ENCODE peak calls at places on chromosomes 4 and X, in five cellular contexts. L is A549, S is IMR-90, T is K562, V is HepG2. Q is an unnamed sample.

GRCh38 chr4:76199664-76200211 is 13.9 kb downstream of the SCARB2 start:
- DNase-seq in L (no peak), S (peak; percentile 31), T (no peak), V (no peak), Q (peak; percentile 81)

GRCh38 chrX:119763175-119763574 is 4.8 kb downstream of the SOWAHD start:
- DNase-seq in L (no peak), S (peak; percentile 77), T (no peak), V (no peak), Q (no peak)

GRCh38 chrX:32896132-32896531 is 315.2 kb downstream of the DMD start:
- DNase-seq in L (no peak), S (no peak), T (no peak), V (no peak), Q (no peak)

GRCh38 chrX:129663171-129663570 is 8.4 kb upstream of the APLN start:
- DNase-seq in L (no peak), S (peak; percentile 28), T (no peak), V (no peak), Q (no peak)

GRCh38 chr4:40234519-40235039 is 37.7 kb downstream of the RHOH start:
- DNase-seq in L (no peak), S (no peak), T (no peak), V (no peak), Q (no peak)

GRCh38 chr4:126071346-126072333 is 756.9 kb downstream of the FAT4 start:
- DNase-seq in L (no peak), S (peak; percentile 78), T (no peak), V (peak; percentile 11), Q (no peak)

GRCh38 chr4:11623726-11624037 is 195.0 kb upstream of the HS3ST1 start:
- DNase-seq in L (peak; percentile 8), S (peak; percentile 27), T (no peak), V (no peak), Q (no peak)

GRCh38 chr4:142383800-142384470 is 462.2 kb downstream of the INPP4B start:
- DNase-seq in L (no peak), S (no peak), T (no peak), V (no peak), Q (no peak)

GRCh38 chr4:38034986-38035882 is 75.0 kb downstream of the PTTG2 start:
- DNase-seq in L (peak; percentile 35), S (peak; percentile 70), T (peak; percentile 54), V (peak; percentile 66), Q (no peak)

GRCh38 chrX:110741213-110741796 is 54.3 kb downstream of the CHRDL1 start:
- DNase-seq in L (no peak), S (peak; percentile 73), T (no peak), V (no peak), Q (no peak)

GRCh38 chr4:104395219-104395618 is 99.5 kb downstream of the CXXC4 start:
- DNase-seq in L (no peak), S (no peak), T (no peak), V (no peak), Q (no peak)

GRCh38 chrX:109679820-109680219 is 53.2 kb downstream of the ACSL4 start:
- DNase-seq in L (no peak), S (peak; percentile 7), T (no peak), V (no peak), Q (no peak)

GRCh38 chr4:183636488-183636887 is 22.5 kb downstream of the RWDD4 start:
- DNase-seq in L (peak; percentile 36), S (no peak), T (no peak), V (no peak), Q (no peak)

GRCh38 chrX:111646515-111646914 is 34.5 kb upstream of the ALG13 start:
- DNase-seq in L (no peak), S (no peak), T (no peak), V (no peak), Q (no peak)

GRCh38 chrX:76454456-76454927 is 27.0 kb downstream of the MAGEE1 start:
- DNase-seq in L (no peak), S (peak; percentile 9), T (peak; percentile 3), V (peak; percentile 4), Q (no peak)

GRCh38 chr4:1105067-1105466 is 8.3 kb downstream of the RNF212 start:
- DNase-seq in L (no peak), S (no peak), T (no peak), V (no peak), Q (no peak)

GRCh38 chr4:45803994-45804393 is 319.9 kb downstream of the GABRG1 start:
- DNase-seq in L (no peak), S (no peak), T (no peak), V (no peak), Q (no peak)

GRCh38 chr4:173752610-173753009 is 222.6 kb upstream of the HAND2 start:
- DNase-seq in L (no peak), S (peak; percentile 4), T (peak; percentile 58), V (peak; percentile 18), Q (no peak)

GRCh38 chrX:435536-436122 is 48.9 kb upstream of the PPP2R3B start:
- DNase-seq in L (no peak), S (no peak), T (no peak), V (no peak), Q (no peak)

GRCh38 chr4:83708500-83709175 is 172.7 kb downstream of the GPAT3 start:
- DNase-seq in L (no peak), S (no peak), T (no peak), V (no peak), Q (no peak)

GRCh38 chrX:124217289-124218251 is 114.9 kb upstream of the TEX13D start:
- DNase-seq in L (no peak), S (no peak), T (no peak), V (peak; percentile 66), Q (no peak)

GRCh38 chrX:54597728-54598127 is 67.7 kb downstream of the GNL3L start:
- DNase-seq in L (no peak), S (no peak), T (no peak), V (no peak), Q (no peak)

GRCh38 chr4:174714393-174715211 is 114.4 kb downstream of the GLRA3 start:
- DNase-seq in L (peak; percentile 36), S (peak; percentile 7), T (peak; percentile 71), V (peak; percentile 17), Q (no peak)

GRCh38 chr4:52366625-52367024 is 292.5 kb downstream of the USP46 start:
- DNase-seq in L (no peak), S (no peak), T (no peak), V (no peak), Q (no peak)

GRCh38 chr4:107809236-107809635 is 15.5 kb upstream of the SGMS2 start:
- DNase-seq in L (no peak), S (no peak), T (no peak), V (no peak), Q (no peak)

GRCh38 chr4:151730003-151730559 is 30.7 kb downstream of the GATB start:
- DNase-seq in L (no peak), S (no peak), T (no peak), V (no peak), Q (no peak)

GRCh38 chr4:37827030-37827705 is 682 bp downstream of the PGM2 start:
- DNase-seq in L (peak; percentile 2), S (peak; percentile 61), T (no peak), V (no peak), Q (no peak)

GRCh38 chr4:5365071-5366008 is 314.1 kb downstream of the STK32B start:
- DNase-seq in L (peak; percentile 54), S (peak; percentile 97), T (no peak), V (peak; percentile 27), Q (peak; percentile 7)

GRCh38 chrX:154013614-154014360 is 5.9 kb downstream of the IRAK1 start:
- DNase-seq in L (peak; percentile 64), S (peak; percentile 10), T (peak; percentile 65), V (no peak), Q (no peak)

DNA sequence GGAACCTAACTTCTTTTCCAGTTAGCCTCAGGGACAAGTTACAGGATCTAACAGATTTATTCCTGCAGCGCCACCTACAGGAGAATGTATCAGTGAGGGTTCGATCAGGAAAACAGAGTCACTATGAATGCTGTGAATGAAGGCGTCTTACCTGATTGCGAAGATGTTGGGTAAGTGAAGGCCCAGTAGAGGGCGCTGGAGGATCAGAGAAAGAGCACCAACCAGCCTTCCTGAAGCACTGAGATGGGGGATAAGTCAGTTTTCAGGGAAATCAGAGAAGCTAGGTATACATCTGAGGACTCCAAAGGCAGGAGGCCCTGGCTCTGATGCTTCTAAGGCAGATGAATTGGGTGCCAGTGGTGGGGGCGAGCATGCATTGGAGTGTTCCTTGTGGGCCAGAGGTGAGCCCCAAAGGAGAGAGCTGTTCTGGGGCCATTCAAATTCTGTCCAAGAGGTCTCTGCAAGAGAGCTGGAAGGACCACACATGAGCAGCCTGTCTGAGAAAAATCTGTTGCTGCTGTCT is 169.9 kb upstream of the AADAT start:
- DNase-seq in L (peak; percentile 8), S (peak; percentile 60), T (peak; percentile 62), V (peak; percentile 92), Q (peak; percentile 65)
- TF ChIP-seq USF2 in L (no peak), S (no peak), T (no peak), V (no peak), Q (no peak)

GRCh38 chr4:74546020-74546419 is 101.1 kb downstream of the AREG start:
- DNase-seq in L (no peak), S (no peak), T (no peak), V (no peak), Q (no peak)
- TF ChIP-seq BHLHE40 in L (no peak), S (no peak), T (no peak), V (no peak), Q (no peak)

DNA sequence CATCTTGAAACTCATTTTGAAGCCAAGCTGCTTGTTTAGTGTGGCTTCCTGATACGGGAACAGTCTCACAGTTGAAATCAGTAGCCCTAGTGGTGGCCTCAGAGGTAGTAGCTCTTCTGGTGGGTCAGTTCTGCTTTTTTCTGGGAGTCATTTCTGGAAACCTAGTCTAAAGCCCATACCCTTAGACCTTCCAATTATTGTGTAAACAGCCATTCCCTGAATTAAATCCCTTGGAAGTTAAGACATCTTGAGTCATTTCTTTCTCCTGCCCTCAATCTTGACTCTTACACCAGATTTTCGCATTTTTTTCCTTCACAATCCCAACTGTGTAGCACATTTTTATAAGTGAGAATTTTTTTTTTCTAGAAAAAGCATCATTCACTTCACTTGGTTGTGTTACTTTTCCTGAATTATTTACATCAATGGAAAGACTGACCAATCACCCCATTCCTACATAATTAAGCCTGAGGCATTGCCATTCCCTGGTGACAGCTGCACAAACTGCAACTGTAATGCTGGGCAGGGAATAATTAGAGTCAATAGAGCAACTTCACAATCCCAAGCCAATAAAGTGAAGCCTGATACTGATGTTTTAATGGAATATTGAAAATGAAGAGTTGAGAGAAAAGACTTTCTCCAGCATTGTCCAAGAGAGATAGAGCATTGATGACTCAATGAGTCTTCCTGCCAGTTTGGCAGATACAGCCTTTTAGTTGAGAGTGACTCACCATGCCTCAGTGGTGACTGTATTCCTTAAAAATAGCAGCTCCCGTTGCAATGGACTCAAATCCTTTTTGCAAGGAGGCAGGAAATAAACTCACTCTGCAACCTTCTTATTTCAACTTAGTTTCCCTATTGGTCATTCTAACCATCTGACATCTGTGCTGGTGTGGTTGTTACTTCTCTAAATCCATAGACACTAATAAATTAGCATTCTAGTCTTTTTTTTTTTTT is 13.0 kb upstream of the SEPSECS start:
- DNase-seq in L (peak; percentile 67), S (peak; percentile 100), T (peak; percentile 17), V (no peak), Q (no peak)
- TF ChIP-seq USF2 in L (no peak), S (peak; percentile 25), T (no peak), V (no peak), Q (no peak)

GRCh38 chr4:147361726-147362125 is 119.2 kb upstream of the EDNRA start:
- DNase-seq in L (no peak), S (peak; percentile 92), T (no peak), V (no peak), Q (no peak)

GRCh38 chr4:147362868-147363440 is 117.9 kb upstream of the EDNRA start:
- DNase-seq in L (no peak), S (peak; percentile 77), T (no peak), V (no peak), Q (no peak)

GRCh38 chr4:147355849-147356248 is 125.0 kb upstream of the EDNRA start:
- DNase-seq in L (no peak), S (peak; percentile 97), T (no peak), V (no peak), Q (no peak)

GRCh38 chr4:147363514-147363913 is 117.4 kb upstream of the EDNRA start:
- DNase-seq in L (no peak), S (no peak), T (no peak), V (no peak), Q (no peak)

GRCh38 chr4:147360301-147360700 is 120.6 kb upstream of the EDNRA start:
- DNase-seq in L (no peak), S (peak; percentile 92), T (no peak), V (no peak), Q (no peak)
- TF ChIP-seq BHLHE40 in L (no peak), S (no peak), T (no peak), V (no peak), Q (no peak)

Q was measured in GM12878.